ENCODE peak calls at places on chromosome 19, in five cellular contexts. N, C, D, Z and A are unnamed samples.

GRCh38 chr19:1884291-1884718 is 991 bp downstream of the ABHD17A start:
- DNase-seq in Z (no peak), D (no peak), N (no peak), C (no peak), A (no peak)

GRCh38 chr19:3046621-3047306 is 15.5 kb downstream of the TLE5 start:
- DNase-seq in Z (no peak), D (no peak), C (no peak), N (peak), A (no peak)

GRCh38 chr19:14149509-14149994 is 13.2 kb upstream of the ASF1B start:
- DNase-seq in Z (peak), N (peak), C (peak), D (no peak), A (no peak)

GRCh38 chr19:1168877-1169791 is 4.9 kb downstream of the SBNO2 start:
- DNase-seq in N (peak), D (no peak), C (no peak), Z (no peak), A (no peak)

GRCh38 chr19:57406516-57407123 is 4.3 kb upstream of the ZNF17 start:
- DNase-seq in D (peak), C (peak), Z (peak), N (peak), A (peak)

GRCh38 chr19:19488041-19488874 is 27.1 kb downstream of the TSSK6 start:
- DNase-seq in D (no peak), Z (no peak), C (no peak), N (peak), A (no peak)

GRCh38 chr19:3053218-3053621 is 9.1 kb downstream of the TLE5 start:
- DNase-seq in D (no peak), Z (no peak), N (no peak), C (no peak), A (no peak)

GRCh38 chr19:15288146-15288963 is 44.0 kb downstream of the BRD4 start:
- DNase-seq in Z (no peak), C (no peak), N (no peak), D (no peak), A (no peak)

GRCh38 chr19:45471866-45472556 is 4.2 kb downstream of the FOSB start:
- DNase-seq in N (no peak), D (no peak), Z (no peak), C (no peak), A (no peak)

GRCh38 chr19:2135474-2136402 is 15.6 kb downstream of the AP3D1 start:
- DNase-seq in N (no peak), D (no peak), C (no peak), Z (no peak), A (no peak)

GRCh38 chr19:29699861-29700260 is 15.2 kb downstream of the C19orf12 start:
- DNase-seq in Z (no peak), N (no peak), C (no peak), D (no peak), A (no peak)

GRCh38 chr19:5354403-5354802 is 13.8 kb upstream of the PTPRS start:
- DNase-seq in C (no peak), N (no peak), D (no peak), Z (no peak), A (no peak)

GRCh38 chr19:17954401-17954800 is 12.5 kb upstream of the KCNN1 start:
- DNase-seq in N (no peak), C (no peak), Z (no peak), D (no peak), A (no peak)

GRCh38 chr19:1315470-1316166 is 29.9 kb downstream of the EFNA2 start:
- DNase-seq in Z (peak), C (peak), D (peak), N (peak), A (peak)

GRCh38 chr19:51440846-51441409 is 17.3 kb downstream of the SIGLEC8 start:
- DNase-seq in C (peak), Z (no peak), D (no peak), N (no peak), A (no peak)

GRCh38 chr19:41085748-41086415 is 2.4 kb upstream of the CYP2A13 start:
- DNase-seq in Z (no peak), C (no peak), D (no peak), N (no peak), A (no peak)

GRCh38 chr19:6056801-6057650 is 53.3 kb downstream of the RFX2 start:
- DNase-seq in N (peak), D (no peak), C (no peak), Z (peak), A (no peak)

GRCh38 chr19:49342291-49342721 is 7.1 kb downstream of the CD37 start:
- DNase-seq in N (peak), D (no peak), C (no peak), Z (no peak), A (no peak)

GRCh38 chr19:41920878-41921277 is 7.4 kb downstream of the ERFL start:
- DNase-seq in D (no peak), Z (no peak), N (no peak), C (no peak), A (no peak)

GRCh38 chr19:35142531-35143230 is 374 bp upstream of the FXYD7 start:
- DNase-seq in C (peak), N (no peak), Z (no peak), D (peak), A (peak)

GRCh38 chr19:5070922-5071321 is 102.0 kb downstream of the KDM4B start:
- DNase-seq in N (no peak), D (no peak), Z (no peak), C (no peak), A (no peak)

GRCh38 chr19:12774588-12775555 is at the start of gene HOOK2:
- DNase-seq in C (no peak), D (peak), Z (peak), N (peak), A (peak)

GRCh38 chr19:6126335-6126974 is 9.0 kb upstream of the ACSBG2 start:
- DNase-seq in N (no peak), C (no peak), Z (no peak), D (no peak), A (peak)

GRCh38 chr19:6127716-6128335 is 7.6 kb upstream of the ACSBG2 start:
- DNase-seq in N (no peak), C (no peak), D (no peak), Z (no peak), A (no peak)

GRCh38 chr19:48169585-48169973 is 565 bp downstream of the LIG1 start:
- DNase-seq in D (peak), N (peak), Z (peak), C (peak), A (peak)

GRCh38 chr19:48318286-48318987 is 6.9 kb upstream of the EMP3 start:
- DNase-seq in C (no peak), Z (no peak), N (no peak), D (no peak), A (no peak)

GRCh38 chr19:926595-927043 is 784 bp downstream of the ARID3A start:
- DNase-seq in D (no peak), N (peak), Z (no peak), C (no peak), A (no peak)